ENCODE peak calls at places on chromosomes 16 and 17, in ten cellular contexts. P is activated naive CD4-positive, alpha-beta T cell treated with anti-CD3 and anti-CD28 coated beads, Interleukin-2, amount 50 U/mL, for 16 hours; M is CD8-positive, alpha-beta memory T cell; X is anterior cingulate cortex; C is bronchial epithelial cell; Q is A549; I is stimulated activated CD8-positive, alpha-beta memory T cell treated with anti-CD3 and anti-CD28 coated beads, Interleukin-4, amount 100 ng/mL, for 1 hour; B is stimulated activated naive B cell treated with anti-CD40 and anti-IgM and Interleukin-4, amounts not matched to agents 10 μg/mL and 1 μg/mL and 100 μg/mL, for 72 hours; H is activated effector memory CD4-positive, alpha-beta T cell treated with Interleukin-2 at 50 U/mL for 16 hours; S is pulmonary artery endothelial cell. E is an unnamed sample.

GRCh38 chr16:67166035-67166882 is 1.7 kb downstream of the HSF4 start:
- DNase-seq in S (no peak), C (no peak), P (no peak), Q (no peak), X (no peak), B (no peak), I (no peak), M (no peak), H (no peak), E (no peak)

GRCh38 chr16:82748026-82748425 is 121.3 kb downstream of the CDH13 start:
- DNase-seq in C (no peak), S (peak), X (no peak), I (no peak), H (no peak), B (no peak), P (no peak), M (no peak), Q (no peak), E (no peak)

GRCh38 chr16:9091867-9092281 is 430 bp downstream of the HAPSTR1 start:
- DNase-seq in X (peak), C (no peak), P (peak), B (peak), M (no peak), I (no peak), Q (no peak), S (no peak), H (no peak), E (no peak)

GRCh38 chr17:61201211-61201610 is 198.4 kb upstream of the TBX2 start:
- DNase-seq in B (no peak), H (no peak), C (peak), P (no peak), X (no peak), S (no peak), M (no peak), Q (peak), I (no peak), E (no peak)

GRCh38 chr17:6654816-6655731 is 3.5 kb downstream of the C17orf100 start:
- DNase-seq in C (peak), H (no peak), I (no peak), M (no peak), B (no peak), Q (no peak), X (no peak), S (no peak), P (no peak), E (no peak)

GRCh38 chr16:1455190-1456171 is 11.1 kb upstream of the CCDC154 start:
- DNase-seq in M (no peak), I (no peak), H (no peak), X (no peak), B (no peak), C (no peak), P (no peak), S (no peak), Q (no peak), E (no peak)

GRCh38 chr16:53744449-53744848 is 40.5 kb downstream of the FTO start:
- DNase-seq in Q (no peak), S (no peak), H (no peak), I (no peak), C (peak), M (no peak), B (no peak), X (no peak), P (no peak), E (no peak)

GRCh38 chr17:16446338-16446983 is 31.1 kb downstream of the TRPV2 start:
- DNase-seq in S (no peak), C (no peak), H (no peak), Q (no peak), M (no peak), P (no peak), X (no peak), B (no peak), I (no peak), E (no peak)

GRCh38 chr17:82848022-82848592 is 8.3 kb upstream of the ZNF750 start:
- DNase-seq in X (no peak), Q (no peak), P (peak), C (peak), I (no peak), B (no peak), S (no peak), H (peak), M (peak), E (peak)

GRCh38 chr16:89020925-89021595 is 44.1 kb upstream of the CBFA2T3 start:
- DNase-seq in P (no peak), B (no peak), Q (no peak), M (no peak), C (no peak), I (no peak), S (no peak), X (no peak), H (no peak), E (no peak)

GRCh38 chr16:85077576-85078125 is 34.6 kb downstream of the CIBAR2 start:
- DNase-seq in Q (no peak), B (no peak), P (no peak), M (no peak), I (no peak), X (no peak), S (no peak), H (no peak), C (no peak), E (no peak)

GRCh38 chr17:76736349-76737081 is 616 bp downstream of the SRSF2 start:
- DNase-seq in Q (no peak), B (peak), P (peak), S (no peak), I (peak), H (peak), C (no peak), M (peak), X (peak), E (no peak)

GRCh38 chr16:50183316-50183715 is 30.2 kb downstream of the TENT4B start:
- DNase-seq in P (no peak), M (no peak), H (no peak), C (peak), B (no peak), I (no peak), S (peak), Q (no peak), X (no peak), E (no peak)

GRCh38 chr17:71023631-71024030 is 854.3 kb downstream of the KCNJ2 start:
- DNase-seq in Q (no peak), I (no peak), S (no peak), X (no peak), P (no peak), H (no peak), M (no peak), C (no peak), B (no peak), E (no peak)

GRCh38 chr16:3637371-3637923 is 17.0 kb upstream of the DNASE1 start:
- DNase-seq in X (no peak), C (no peak), H (no peak), Q (no peak), P (peak), I (no peak), S (no peak), B (peak), M (no peak), E (no peak)

GRCh38 chr17:48194097-48194550 is 86.6 kb downstream of the SNX11 start:
- DNase-seq in M (no peak), I (no peak), S (no peak), H (no peak), C (no peak), B (no peak), Q (no peak), X (no peak), P (no peak), E (peak)

GRCh38 chr17:77790143-77790829 is 168.2 kb upstream of the TNRC6C start:
- DNase-seq in I (no peak), H (no peak), M (no peak), Q (no peak), B (no peak), P (no peak), X (no peak), S (no peak), C (no peak), E (no peak)

GRCh38 chr16:76583466-76583865 is 306.3 kb downstream of the CNTNAP4 start:
- DNase-seq in C (no peak), M (no peak), B (no peak), H (no peak), S (no peak), I (no peak), Q (no peak), X (peak), P (no peak), E (peak)

GRCh38 chr17:4559851-4560820 is at the start of gene GGT6:
- DNase-seq in C (peak), B (no peak), P (no peak), M (no peak), X (no peak), S (no peak), H (no peak), Q (no peak), I (no peak), E (no peak)

GRCh38 chr17:44751806-44752205 is 7.0 kb upstream of the ADAM11 start:
- DNase-seq in B (no peak), Q (no peak), P (no peak), M (no peak), X (no peak), C (no peak), H (no peak), S (no peak), I (no peak), E (no peak)

GRCh38 chr17:19290047-19290705 is 53.0 kb downstream of the EPN2 start:
- DNase-seq in C (no peak), M (no peak), X (no peak), P (no peak), S (no peak), Q (no peak), I (no peak), H (no peak), B (no peak), E (no peak)

GRCh38 chr16:9658157-9658556 is 524.1 kb downstream of the GRIN2A start:
- DNase-seq in H (no peak), P (no peak), B (no peak), I (no peak), Q (no peak), M (no peak), S (no peak), X (no peak), C (no peak), E (no peak)

GRCh38 chr17:78230996-78231931 is at the start of gene TMEM235:
- DNase-seq in C (no peak), P (no peak), X (no peak), I (no peak), H (no peak), Q (no peak), M (no peak), B (no peak), S (no peak), E (no peak)

GRCh38 chr17:49223517-49224197 is 6.9 kb downstream of the PHOSPHO1 start:
- DNase-seq in B (no peak), H (peak), C (no peak), S (no peak), P (peak), Q (peak), X (peak), I (no peak), M (peak), E (no peak)

GRCh38 chr16:10552998-10553491 is 27.4 kb downstream of the EMP2 start:
- DNase-seq in S (no peak), X (no peak), I (no peak), M (peak), Q (peak), B (peak), P (peak), C (no peak), H (peak), E (no peak)

GRCh38 chr17:30236807-30237206 is 1.3 kb upstream of the SLC6A4 start:
- DNase-seq in X (peak), M (no peak), I (no peak), Q (peak), H (no peak), B (no peak), C (peak), S (peak), P (no peak), E (no peak)

GRCh38 chr17:68089881-68090280 is 54.3 kb downstream of the KPNA2 start:
- DNase-seq in B (no peak), S (no peak), H (no peak), P (no peak), C (peak), X (no peak), M (no peak), I (no peak), Q (peak), E (no peak)

GRCh38 chr17:162689-163088 is 18.8 kb downstream of the DOC2B start:
- DNase-seq in X (no peak), I (no peak), H (no peak), M (no peak), P (no peak), S (no peak), B (no peak), C (no peak), Q (no peak), E (no peak)